ENCODE peak calls at places on chromosome 3, in five cellular contexts. C, M, R, S and N are unnamed samples.
A peak's percentile ranks its signal among the peaks of the same experiment; 100 is the strongest.

GRCh38 chr3:69200384-69201068 is 78.1 kb upstream of the LMOD3 start:
- DNase-seq in C (no peak), M (no peak), R (peak; percentile 2), S (peak; percentile 62), N (no peak)

GRCh38 chr3:193297421-193297820 is 56.4 kb downstream of the PLAAT1 start:
- DNase-seq in C (peak; percentile 52), M (peak; percentile 7), R (no peak), S (peak; percentile 1), N (no peak)

GRCh38 chr3:70064194-70064787 is 64.8 kb downstream of the SAMMSON start:
- DNase-seq in C (peak; percentile 37), M (peak; percentile 55), R (no peak), S (peak; percentile 38), N (no peak)

GRCh38 chr3:63934041-63934440 is 21.9 kb upstream of the SCAANT1 start:
- DNase-seq in C (no peak), M (peak; percentile 87), R (no peak), S (no peak), N (no peak)

GRCh38 chr3:23041918-23042696 is 161.0 kb upstream of the UBE2E2 start:
- DNase-seq in C (no peak), M (peak; percentile 37), R (no peak), S (no peak), N (no peak)

GRCh38 chr3:52539010-52539653 is 2.7 kb downstream of the UQCC5 start:
- DNase-seq in C (no peak), M (no peak), R (no peak), S (no peak), N (no peak)

GRCh38 chr3:182609575-182610156 is 183.6 kb upstream of the ATP11B start:
- DNase-seq in C (no peak), M (no peak), R (no peak), S (no peak), N (no peak)

GRCh38 chr3:148466143-148466542 is 231.6 kb upstream of the AGTR1 start:
- DNase-seq in C (no peak), M (peak; percentile 66), R (no peak), S (peak; percentile 61), N (no peak)

GRCh38 chr3:134092231-134092701 is 62.5 kb upstream of the SLCO2A1 start:
- DNase-seq in C (no peak), M (no peak), R (no peak), S (peak; percentile 31), N (no peak)